ENCODE peak calls at places on chromosome 11, in four cellular contexts. G is H1, K is HepG2, X is A549. F is an unnamed sample.

GRCh38 chr11:41050791-41051190 is 408.7 kb downstream of the LRRC4C start:
- DNase-seq in K (no peak), G (no peak), X (no peak), F (no peak)

GRCh38 chr11:107050126-107050525 is 31.9 kb upstream of the GUCY1A2 start:
- DNase-seq in X (no peak), K (no peak), G (no peak), F (no peak)

GRCh38 chr11:22666320-22666699 is at the start of gene GAS2:
- DNase-seq in X (no peak), G (no peak), K (no peak), F (no peak)

GRCh38 chr11:105211806-105212531 is 72.4 kb upstream of the CARD18 start:
- DNase-seq in K (no peak), X (no peak), G (no peak), F (no peak)

GRCh38 chr11:45995342-45995734 is 72.9 kb downstream of the LARGE2 start:
- DNase-seq in K (no peak), G (no peak), X (no peak), F (peak; percentile 79)

GRCh38 chr11:128467041-128467440 is 120.3 kb downstream of the ETS1 start:
- DNase-seq in X (no peak), G (no peak), K (no peak), F (no peak)

GRCh38 chr11:104764718-104765045 is 133.6 kb downstream of the CASP12 start:
- DNase-seq in G (no peak), K (no peak), X (no peak), F (no peak)

GRCh38 chr11:2997406-2997805 is 5.3 kb upstream of the NAP1L4 start:
- DNase-seq in G (no peak), X (no peak), K (no peak), F (no peak)

GRCh38 chr11:128884703-128885338 is 6.3 kb upstream of the KCNJ5 start:
- DNase-seq in X (peak; percentile 56), K (peak; percentile 54), G (peak; percentile 78), F (peak; percentile 70)

DNA sequence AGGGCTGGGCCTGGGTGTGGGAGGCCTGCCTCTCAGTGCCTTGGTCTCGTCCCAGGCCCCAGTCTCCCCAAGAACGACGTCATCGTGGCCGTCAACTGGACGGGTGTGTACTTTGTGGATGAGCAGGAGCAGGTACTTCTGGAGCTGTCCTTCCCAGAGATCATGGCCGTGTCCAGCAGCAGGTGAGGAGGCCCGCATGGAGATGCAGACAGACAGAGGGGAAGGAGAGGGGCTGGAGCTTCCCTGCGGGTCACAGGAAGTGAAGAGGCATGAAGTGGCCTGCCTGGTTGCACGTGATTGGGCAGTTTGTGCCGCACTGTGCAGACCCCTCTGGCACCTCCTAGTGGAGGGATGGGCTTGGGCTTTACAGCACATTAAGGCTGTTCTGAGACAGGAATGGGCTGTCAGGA is 70.4 kb downstream of the MYO7A start:
- DNase-seq in G (peak; percentile 85), X (peak; percentile 36), K (peak; percentile 41), F (peak; percentile 84)
- TF ChIP-seq RNF2 in G (no peak), X (no peak), K (no peak), F (no peak)

DNA sequence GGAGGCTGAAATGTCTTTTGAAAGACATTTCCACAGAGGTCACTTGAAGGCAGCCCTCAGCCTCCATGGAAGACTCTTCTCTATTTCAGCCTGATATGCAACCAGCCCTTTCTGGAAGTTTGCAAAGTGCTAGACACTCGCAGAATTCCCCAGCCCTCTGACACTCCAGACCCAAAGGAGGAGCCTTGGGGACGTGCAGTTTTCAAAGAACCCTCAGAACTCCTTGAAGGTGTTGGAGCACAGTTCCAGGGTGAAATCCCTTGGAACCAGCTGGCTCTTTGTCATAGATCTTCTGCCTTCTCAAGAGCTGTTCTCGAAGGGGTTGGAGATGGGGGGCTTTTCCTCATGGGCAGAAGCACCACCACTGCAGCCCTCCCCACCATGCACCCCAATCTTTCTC is 19.6 kb downstream of the SPATA19 start:
- DNase-seq in G (peak; percentile 19), X (no peak), K (no peak), F (no peak)
- H3K9me3 ChIP-seq in G (no peaks in the 10 kb centered on the region), X (no peaks in the 10 kb centered on the region), K (no peaks in the 10 kb centered on the region), F (no peaks in the 10 kb centered on the region)

DNA sequence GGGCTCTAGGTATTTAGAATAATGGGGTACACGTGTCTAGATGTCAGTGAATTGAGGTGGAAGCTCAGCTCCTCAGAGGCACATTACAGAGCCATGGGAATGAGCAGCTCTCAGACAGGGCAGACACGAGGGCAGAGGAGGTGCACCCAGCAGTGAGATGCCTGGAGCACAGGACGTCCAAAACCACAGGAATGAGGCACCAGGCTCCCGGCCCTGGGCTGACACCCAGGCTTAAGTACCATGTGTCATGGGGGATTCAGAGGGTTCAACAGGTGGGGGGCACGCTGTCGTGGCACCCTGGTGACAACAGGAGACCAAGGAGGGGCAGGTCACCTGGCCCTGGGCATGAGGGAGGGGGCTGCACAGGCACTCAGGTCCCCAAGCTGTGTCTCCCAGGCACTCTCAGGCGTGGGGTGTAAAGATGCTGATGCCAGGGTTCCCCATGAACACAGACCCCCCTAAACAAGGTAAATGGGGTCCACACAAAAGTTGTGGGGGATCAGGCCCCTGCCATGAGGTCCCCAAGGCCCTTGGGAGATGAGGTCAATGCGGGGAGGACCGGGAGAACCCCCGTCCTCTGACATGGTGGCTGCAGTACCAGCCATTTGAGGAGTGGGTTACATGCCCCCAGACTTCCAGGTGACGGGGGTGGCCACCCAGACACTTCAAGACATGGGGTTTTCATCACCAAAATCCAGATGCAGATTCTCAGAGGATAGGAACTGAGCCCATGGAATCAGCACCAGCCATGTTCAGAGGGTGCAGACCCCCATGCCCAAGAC is 5.6 kb upstream of the SYT8 start:
- DNase-seq in X (no peak), G (no peak), K (no peak), F (no peak)
- TF ChIP-seq RNF2 in X (no peak), G (no peak), K (no peak), F (no peak)

GRCh38 chr11:133595998-133596590 is 63.8 kb upstream of the OPCML start:
- DNase-seq in X (no peak), G (no peak), K (no peak), F (no peak)
- H3K9me3 ChIP-seq in X (no peaks in the 10 kb centered on the region), G (no peaks in the 10 kb centered on the region), K (no peaks in the 10 kb centered on the region), F (no peaks in the 10 kb centered on the region)

GRCh38 chr11:86548278-86548917 is 124.0 kb downstream of the ME3 start:
- DNase-seq in X (no peak), K (no peak), G (no peak), F (no peak)

GRCh38 chr11:86551286-86551685 is 121.1 kb downstream of the ME3 start:
- DNase-seq in K (peak; percentile 53), X (peak; percentile 40), G (no peak), F (no peak)

GRCh38 chr11:86550757-86551156 is 121.7 kb downstream of the ME3 start:
- DNase-seq in K (no peak), X (no peak), G (no peak), F (no peak)

GRCh38 chr11:86553322-86553721 is 119.1 kb downstream of the ME3 start:
- DNase-seq in G (no peak), K (no peak), X (no peak), F (no peak)

GRCh38 chr11:86551693-86552092 is 120.7 kb downstream of the ME3 start:
- DNase-seq in G (no peak), X (no peak), K (peak; percentile 33), F (no peak)
- TF ChIP-seq RNF2 in G (no peak), X (no peak), K (no peak), F (no peak)

DNA sequence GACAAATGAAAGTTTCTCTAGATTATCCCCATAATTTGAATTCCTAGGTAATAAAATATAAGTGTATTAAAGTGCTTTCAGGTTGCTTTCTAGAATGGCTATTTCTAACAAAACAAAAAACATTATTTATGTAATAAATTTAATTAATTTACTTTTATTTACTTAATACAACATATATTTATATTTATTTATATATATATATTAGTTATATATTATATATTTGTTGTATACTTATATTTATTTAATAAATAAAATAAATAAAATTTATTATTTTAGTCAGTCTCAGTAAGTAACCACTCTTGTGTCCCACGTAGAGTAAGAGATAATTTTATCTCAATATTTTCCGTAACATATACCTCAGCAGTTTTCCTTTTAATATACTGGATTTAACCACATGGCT is 1031.6 kb upstream of the CNTN5 start:
- DNase-seq in G (no peak), K (no peak), X (no peak), F (no peak)
- H3K9me3 ChIP-seq in G (no peaks in the 10 kb centered on the region), K (no peaks in the 10 kb centered on the region), X (no peaks in the 10 kb centered on the region), F (peaks cover 8% of the 10 kb centered on the region)

F was measured in K562.